ENCODE peak calls at places on chromosomes 13 and 19, in four cellular contexts. C is H54, W is HFF-Myc, I is AG04450. H is an unnamed sample.

GRCh38 chr19:18607222-18608101 is 863 bp upstream of the CRLF1 start:
- DNase-seq in C (no peak), I (no peak), W (no peak), H (no peak)

GRCh38 chr19:8001651-8001994 is 3.8 kb downstream of the ELAVL1 start:
- DNase-seq in I (no peak), C (no peak), W (no peak), H (no peak)

GRCh38 chr13:75610466-75610865 is 25.7 kb upstream of the LMO7 start:
- DNase-seq in C (no peak), I (no peak), W (no peak), H (no peak)

GRCh38 chr13:94243551-94243950 is 235.9 kb downstream of the DCT start:
- DNase-seq in C (no peak), W (no peak), I (no peak), H (no peak)

GRCh38 chr19:56136362-56136761 is 4.7 kb upstream of the ZNF444 start:
- DNase-seq in W (no peak), C (no peak), I (no peak), H (no peak)

GRCh38 chr19:38784224-38784623 is 4.8 kb upstream of the LGALS7B start:
- DNase-seq in C (no peak), I (no peak), W (no peak), H (no peak)

GRCh38 chr19:35247526-35248309 is 1.1 kb upstream of the LSR start:
- DNase-seq in W (no peak), I (no peak), C (no peak), H (peak; percentile 72)

GRCh38 chr19:35403116-35403760 is 32.4 kb downstream of the GPR42 start:
- DNase-seq in W (no peak), C (no peak), I (no peak), H (no peak)

GRCh38 chr13:87356314-87356713 is 314.9 kb upstream of the SLITRK5 start:
- DNase-seq in W (no peak), C (no peak), I (no peak), H (no peak)

GRCh38 chr13:94014461-94014860 is 465.0 kb downstream of the DCT start:
- DNase-seq in C (no peak), W (no peak), I (no peak), H (no peak)

GRCh38 chr19:31141301-31141700 is 207.9 kb downstream of the TSHZ3 start:
- DNase-seq in C (no peak), I (no peak), W (no peak), H (no peak)

GRCh38 chr13:109924376-109924775 is 138.0 kb upstream of the IRS2 start:
- DNase-seq in I (no peak), W (no peak), C (no peak), H (no peak)

GRCh38 chr13:110540871-110541525 is 20.5 kb downstream of the RAB20 start:
- DNase-seq in C (no peak), W (no peak), I (no peak), H (no peak)

GRCh38 chr19:14432817-14433453 is at the start of gene PKN1:
- DNase-seq in I (no peak), C (no peak), W (no peak), H (peak; percentile 85)

GRCh38 chr19:679418-680286 is 3.5 kb downstream of the FSTL3 start:
- DNase-seq in C (peak; percentile 78), W (no peak), I (peak; percentile 48), H (no peak)

GRCh38 chr13:21015284-21015683 is 46.1 kb downstream of the LATS2 start:
- DNase-seq in W (no peak), I (no peak), C (no peak), H (no peak)